ENCODE peak calls at places on chromosome 5, in nine cellular contexts. A is NCI-H146, O is transverse colon, Z is activated T-cell treated with anti-CD3 and anti-CD28 coated beads for 1 hour, F is LoVo, K is nucleus accumbens, E is aorta, C is renal cortical epithelial cell, J is Panc1. L is an unnamed sample.

GRCh38 chr5:64869419-64869818 is 100.7 kb downstream of the CWC27 start:
- DNase-seq in A (peak), O (no peak), Z (no peak), F (no peak), K (no peak), E (no peak), C (peak), J (no peak), L (no peak)

GRCh38 chr5:125717209-125717608 is 706.0 kb upstream of the GRAMD2B start:
- DNase-seq in A (no peak), O (no peak), Z (no peak), F (no peak), K (no peak), E (no peak), C (peak), J (no peak), L (no peak)

GRCh38 chr5:75138674-75139073 is 86.3 kb upstream of the GCNT4 start:
- DNase-seq in A (no peak), O (no peak), Z (no peak), F (no peak), K (no peak), E (no peak), C (no peak), J (no peak), L (no peak)

GRCh38 chr5:93890657-93891056 is 149.3 kb upstream of the POU5F2 start:
- DNase-seq in A (peak), O (no peak), Z (no peak), F (no peak), K (no peak), E (no peak), C (peak), J (no peak), L (no peak)

GRCh38 chr5:171721469-171721868 is 64.1 kb upstream of the SMIM23 start:
- DNase-seq in A (no peak), O (no peak), Z (no peak), F (no peak), K (no peak), E (no peak), C (no peak), J (no peak), L (no peak)

GRCh38 chr5:87410941-87411340 is 1.8 kb downstream of the CCNH start:
- DNase-seq in A (no peak), O (no peak), Z (no peak), F (no peak), K (no peak), E (no peak), C (peak), J (no peak), L (no peak)

GRCh38 chr5:683619-684481 is 9.3 kb downstream of the TPPP start:
- DNase-seq in A (no peak), O (no peak), Z (no peak), F (no peak), K (no peak), E (peak), C (no peak), J (no peak), L (no peak)

GRCh38 chr5:73290242-73290641 is 117.2 kb downstream of the TMEM174 start:
- DNase-seq in A (no peak), O (no peak), Z (no peak), F (no peak), K (no peak), E (no peak), C (no peak), J (no peak), L (no peak)

GRCh38 chr5:77181173-77181572 is 29.3 kb upstream of the PDE8B start:
- DNase-seq in A (no peak), O (no peak), Z (no peak), F (no peak), K (no peak), E (no peak), C (no peak), J (no peak), L (no peak)

GRCh38 chr5:80072103-80073073 is 37.2 kb downstream of the THBS4 start:
- DNase-seq in A (no peak), O (no peak), Z (no peak), F (no peak), K (no peak), E (no peak), C (no peak), J (no peak), L (no peak)

GRCh38 chr5:126857472-126858410 is 80.8 kb downstream of the LMNB1 start:
- DNase-seq in A (no peak), O (no peak), Z (no peak), F (no peak), K (no peak), E (no peak), C (no peak), J (no peak), L (no peak)

GRCh38 chr5:55159763-55160492 is at the start of gene GPX8:
- DNase-seq in A (no peak), O (no peak), Z (no peak), F (peak), K (no peak), E (no peak), C (peak), J (peak), L (peak)

GRCh38 chr5:9198399-9198798 is 347.5 kb downstream of the SEMA5A start:
- DNase-seq in A (no peak), O (no peak), Z (no peak), F (no peak), K (no peak), E (no peak), C (no peak), J (no peak), L (no peak)

GRCh38 chr5:76983468-76983867 is 30.6 kb downstream of the CRHBP start:
- DNase-seq in A (no peak), O (no peak), Z (no peak), F (no peak), K (no peak), E (no peak), C (no peak), J (no peak), L (no peak)

GRCh38 chr5:87074934-87075541 is 192.6 kb upstream of the RASA1 start:
- DNase-seq in A (no peak), O (peak), Z (no peak), F (peak), K (no peak), E (no peak), C (no peak), J (no peak), L (peak)

GRCh38 chr5:104400941-104401340 is 838.4 kb upstream of the NUDT12 start:
- DNase-seq in A (peak), O (no peak), Z (no peak), F (no peak), K (no peak), E (no peak), C (no peak), J (no peak), L (no peak)

GRCh38 chr5:163533229-163533628 is 27.8 kb downstream of the MAT2B start:
- DNase-seq in A (no peak), O (no peak), Z (no peak), F (no peak), K (no peak), E (no peak), C (no peak), J (no peak), L (no peak)

GRCh38 chr5:138444078-138444773 is 5.4 kb downstream of the REEP2 start:
- DNase-seq in A (no peak), O (no peak), Z (no peak), F (no peak), K (no peak), E (no peak), C (no peak), J (no peak), L (no peak)

GRCh38 chr5:137037848-137038247 is 461.3 kb downstream of the SPOCK1 start:
- DNase-seq in A (no peak), O (no peak), Z (no peak), F (no peak), K (no peak), E (no peak), C (no peak), J (no peak), L (no peak)

GRCh38 chr5:141677415-141677814 is 4.6 kb downstream of the ARAP3 start:
- DNase-seq in A (peak), O (no peak), Z (no peak), F (no peak), K (no peak), E (no peak), C (no peak), J (no peak), L (no peak)